ENCODE peak calls at places on chromosome 6, in ten cellular contexts. W is M059J; G is BJ; D is activated CD4-positive, alpha-beta T cell treated with anti-CD3 and anti-CD28 coated beads for 36 hours; Q is EL; E is OCI-LY7; F is aorta; M is activated naive CD8-positive, alpha-beta T cell treated with anti-CD3 and anti-CD28 coated beads, Interleukin-2, amount 50 U/mL, for 24 hours; J is cardiac muscle cell; U is Daoy. Y is an unnamed sample.

GRCh38 chr6:132693478-132693877 is 20.4 kb downstream of the VNN1 start:
- DNase-seq in D (no peak), W (no peak), G (no peak), M (no peak), E (no peak), Q (no peak), J (peak; percentile 88), F (no peak), U (no peak), Y (no peak)

GRCh38 chr6:36977470-36977941 is 8.5 kb downstream of the MTCH1 start:
- DNase-seq in D (peak; percentile 27), Q (no peak), F (no peak), M (no peak), J (no peak), U (peak; percentile 36), G (no peak), W (no peak), E (peak; percentile 66), Y (peak; percentile 58)

GRCh38 chr6:33995046-33995872 is 150.6 kb downstream of the GRM4 start:
- DNase-seq in Q (no peak), F (peak; percentile 63), U (no peak), E (no peak), D (no peak), G (no peak), W (no peak), J (no peak), M (no peak), Y (no peak)

GRCh38 chr6:135181333-135182119 is 418 bp downstream of the MYB start:
- DNase-seq in W (peak; percentile 43), M (peak; percentile 32), G (no peak), U (peak; percentile 37), J (peak; percentile 19), D (peak; percentile 29), Q (peak; percentile 40), F (no peak), E (peak; percentile 44), Y (peak; percentile 33)

GRCh38 chr6:152948150-152948768 is 34.6 kb downstream of the FBXO5 start:
- DNase-seq in U (peak; percentile 62), D (no peak), E (peak; percentile 53), W (peak; percentile 68), M (no peak), G (no peak), F (no peak), Q (peak; percentile 48), J (peak; percentile 68), Y (peak; percentile 52)

GRCh38 chr6:87763901-87764300 is 61.9 kb upstream of the AKIRIN2 start:
- DNase-seq in U (no peak), Q (no peak), J (peak; percentile 12), G (no peak), D (no peak), W (no peak), M (no peak), F (no peak), E (no peak), Y (no peak)

GRCh38 chr6:39113788-39114187 is 1.2 kb downstream of the SAYSD1 start:
- DNase-seq in G (no peak), W (no peak), J (no peak), D (no peak), M (no peak), F (no peak), Q (no peak), U (no peak), E (no peak), Y (no peak)

GRCh38 chr6:129350278-129350677 is 359.7 kb downstream of the ARHGAP18 start:
- DNase-seq in Q (no peak), W (no peak), E (no peak), F (no peak), J (no peak), U (no peak), M (no peak), D (no peak), G (no peak), Y (no peak)

GRCh38 chr6:166437661-166438060 is 54.9 kb upstream of the MPC1 start:
- DNase-seq in W (no peak), D (no peak), G (no peak), J (no peak), U (no peak), E (no peak), Q (no peak), M (no peak), F (no peak), Y (no peak)

GRCh38 chr6:6966127-6966526 is 141.6 kb upstream of the RREB1 start:
- DNase-seq in D (no peak), M (no peak), E (no peak), W (no peak), U (no peak), G (no peak), Q (no peak), J (no peak), F (no peak), Y (no peak)